ENCODE peak calls at places on chromosomes 11 and 22, in four cellular contexts. One of them, this sample, is unnamed.

GRCh38 chr11:45252134-45252856 is 33.8 kb downstream of the SYT13 start:
- DNase-seq in endothelial cell of umbilical vein: peak; percentile 14
- DNase-seq in K562: peak; percentile 70
- DNase-seq in HCT116: peak; percentile 75
- DNase-seq in this sample: no peak

GRCh38 chr11:86116386-86116726 is 47.5 kb upstream of the PICALM start:
- DNase-seq in endothelial cell of umbilical vein: no peak
- DNase-seq in K562: no peak
- DNase-seq in HCT116: no peak
- DNase-seq in this sample: no peak

GRCh38 chr11:60706931-60707330 is 7.5 kb downstream of the MS4A8 start:
- DNase-seq in K562: no peak
- DNase-seq in HCT116: no peak
- DNase-seq in endothelial cell of umbilical vein: no peak
- DNase-seq in this sample: no peak

GRCh38 chr22:37844904-37845334 is 785 bp upstream of the ANKRD54 start:
- DNase-seq in endothelial cell of umbilical vein: no peak
- DNase-seq in K562: no peak
- DNase-seq in HCT116: no peak
- DNase-seq in this sample: no peak

GRCh38 chr11:27875480-27876208 is 175.4 kb upstream of the BDNF start:
- DNase-seq in HCT116: no peak
- DNase-seq in endothelial cell of umbilical vein: no peak
- DNase-seq in K562: no peak
- DNase-seq in this sample: no peak

GRCh38 chr11:127612602-127613001 is 612.0 kb upstream of the KIRREL3 start:
- DNase-seq in K562: no peak
- DNase-seq in HCT116: no peak
- DNase-seq in endothelial cell of umbilical vein: no peak
- DNase-seq in this sample: no peak

GRCh38 chr11:46679252-46680163 is 20.9 kb downstream of the ARHGAP1 start:
- DNase-seq in endothelial cell of umbilical vein: no peak
- DNase-seq in K562: no peak
- DNase-seq in HCT116: no peak
- DNase-seq in this sample: no peak

GRCh38 chr22:44698531-44699421 is 3.2 kb upstream of the PRR5 start:
- DNase-seq in HCT116: no peak
- DNase-seq in K562: no peak
- DNase-seq in endothelial cell of umbilical vein: no peak
- DNase-seq in this sample: no peak

GRCh38 chr11:44833869-44834452 is 107.2 kb downstream of the TSPAN18 start:
- DNase-seq in endothelial cell of umbilical vein: no peak
- DNase-seq in K562: no peak
- DNase-seq in HCT116: no peak
- DNase-seq in this sample: no peak

GRCh38 chr11:114260483-114260882 is 35.7 kb upstream of the NNMT start:
- DNase-seq in HCT116: no peak
- DNase-seq in endothelial cell of umbilical vein: no peak
- DNase-seq in K562: no peak
- DNase-seq in this sample: no peak

GRCh38 chr11:91872216-91872615 is 352.4 kb upstream of the FAT3 start:
- DNase-seq in endothelial cell of umbilical vein: no peak
- DNase-seq in HCT116: no peak
- DNase-seq in K562: no peak
- DNase-seq in this sample: peak; percentile 26

GRCh38 chr11:95138448-95138847 is 48.8 kb downstream of the ENDOD1 start:
- DNase-seq in HCT116: no peak
- DNase-seq in K562: peak; percentile 55
- DNase-seq in endothelial cell of umbilical vein: peak; percentile 42
- DNase-seq in this sample: no peak

GRCh38 chr22:45010532-45010900 is 711 bp upstream of the PHF21B start:
- DNase-seq in HCT116: no peak
- DNase-seq in endothelial cell of umbilical vein: no peak
- DNase-seq in K562: no peak
- DNase-seq in this sample: no peak

GRCh38 chr11:124194696-124195418 is 11.7 kb downstream of the OR10D3 start:
- DNase-seq in HCT116: peak; percentile 57
- DNase-seq in endothelial cell of umbilical vein: peak; percentile 79
- DNase-seq in K562: peak; percentile 86
- DNase-seq in this sample: no peak

GRCh38 chr11:60887531-60887930 is 18.9 kb downstream of the PRPF19 start:
- DNase-seq in K562: peak; percentile 74
- DNase-seq in HCT116: peak; percentile 31
- DNase-seq in endothelial cell of umbilical vein: peak; percentile 56
- DNase-seq in this sample: no peak

GRCh38 chr11:120657306-120658070 is 145.9 kb downstream of the GRIK4 start:
- DNase-seq in HCT116: no peak
- DNase-seq in K562: no peak
- DNase-seq in endothelial cell of umbilical vein: no peak
- DNase-seq in this sample: no peak

GRCh38 chr22:45077826-45078334 is 68.1 kb upstream of the PHF21B start:
- DNase-seq in K562: no peak
- DNase-seq in HCT116: no peak
- DNase-seq in endothelial cell of umbilical vein: no peak
- DNase-seq in this sample: no peak

GRCh38 chr11:69444381-69445130 is 36.9 kb upstream of the LINC01488 start:
- DNase-seq in HCT116: no peak
- DNase-seq in K562: peak; percentile 97
- DNase-seq in endothelial cell of umbilical vein: no peak
- DNase-seq in this sample: no peak

GRCh38 chr22:27383896-27384295 is 417.7 kb downstream of the MN1 start:
- DNase-seq in endothelial cell of umbilical vein: no peak
- DNase-seq in HCT116: no peak
- DNase-seq in K562: no peak
- DNase-seq in this sample: no peak

GRCh38 chr22:19139974-19140373 is 4.5 kb downstream of the ESS2 start:
- DNase-seq in HCT116: no peak
- DNase-seq in K562: no peak
- DNase-seq in endothelial cell of umbilical vein: no peak
- DNase-seq in this sample: no peak
- H3K36me3 ChIP-seq in HCT116: peaks cover 37% of the 10 kb centered on the region
- H3K36me3 ChIP-seq in K562: peaks cover 75% of the 10 kb centered on the region
- H3K36me3 ChIP-seq in endothelial cell of umbilical vein: peaks cover 54% of the 10 kb centered on the region
- H3K36me3 ChIP-seq in this sample: peaks cover 52% of the 10 kb centered on the region

DNA sequence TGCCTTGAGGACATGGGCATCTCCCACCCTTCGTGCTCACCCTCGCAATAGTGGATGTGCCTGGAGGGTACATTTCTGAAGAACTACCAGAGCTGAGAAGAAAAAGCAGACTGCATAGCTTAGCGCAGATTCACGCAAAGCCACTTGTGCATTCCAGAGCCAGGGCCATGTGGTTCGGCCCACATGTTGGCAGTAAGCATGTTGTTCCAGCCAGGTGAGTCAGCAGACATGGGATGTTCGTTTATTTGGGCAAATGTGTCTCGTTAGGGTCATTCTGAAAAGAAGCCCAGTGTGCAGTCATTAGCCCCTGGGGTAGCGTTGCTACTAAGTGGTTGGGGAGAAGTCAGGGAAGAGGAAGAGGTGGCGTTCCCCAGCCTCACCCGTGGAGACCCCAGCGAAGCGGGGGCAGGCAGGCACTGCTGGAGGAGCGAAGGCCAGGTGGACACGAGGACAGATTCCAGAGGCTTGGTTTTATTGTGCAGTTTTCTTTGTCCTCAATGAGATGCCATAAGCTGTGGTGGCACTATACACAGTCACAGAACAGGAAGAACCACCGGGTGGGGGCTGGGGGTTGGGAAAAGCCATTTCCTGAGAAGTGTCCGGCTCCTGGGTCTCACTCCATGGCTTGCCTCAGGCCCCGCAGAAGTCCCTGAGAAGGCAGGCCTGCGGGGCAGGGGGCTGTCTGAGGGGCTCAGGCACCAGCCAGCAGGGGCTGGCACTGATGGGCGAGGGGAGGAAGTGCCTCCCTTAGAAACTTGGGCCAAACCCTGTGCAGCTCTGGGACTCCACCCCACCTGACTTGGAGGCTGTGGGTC is 5.0 kb downstream of the THY1 start:
- DNase-seq in K562: no peak
- DNase-seq in endothelial cell of umbilical vein: no peak
- DNase-seq in HCT116: no peak
- DNase-seq in this sample: no peak
- H3K9ac ChIP-seq in K562: no peak overlapping the region
- H3K9ac ChIP-seq in endothelial cell of umbilical vein: no peak overlapping the region
- H3K9ac ChIP-seq in HCT116: no peak overlapping the region
- H3K9ac ChIP-seq in this sample: no peak overlapping the region

GRCh38 chr11:72222106-72222891 is 2.3 kb upstream of the INPPL1 start:
- DNase-seq in K562: peak; percentile 56
- DNase-seq in endothelial cell of umbilical vein: no peak
- DNase-seq in HCT116: no peak
- DNase-seq in this sample: no peak

GRCh38 chr11:72224587-72225410 is at the start of gene INPPL1:
- DNase-seq in K562: peak; percentile 62
- DNase-seq in endothelial cell of umbilical vein: no peak
- DNase-seq in HCT116: no peak
- DNase-seq in this sample: no peak

GRCh38 chr11:72221386-72221785 is 3.2 kb upstream of the INPPL1 start:
- DNase-seq in K562: no peak
- DNase-seq in HCT116: no peak
- DNase-seq in endothelial cell of umbilical vein: no peak
- DNase-seq in this sample: no peak

GRCh38 chr11:72223615-72224586 is 666 bp upstream of the INPPL1 start:
- DNase-seq in endothelial cell of umbilical vein: peak; percentile 74
- DNase-seq in HCT116: peak; percentile 8
- DNase-seq in K562: peak; percentile 83
- DNase-seq in this sample: no peak

DNA sequence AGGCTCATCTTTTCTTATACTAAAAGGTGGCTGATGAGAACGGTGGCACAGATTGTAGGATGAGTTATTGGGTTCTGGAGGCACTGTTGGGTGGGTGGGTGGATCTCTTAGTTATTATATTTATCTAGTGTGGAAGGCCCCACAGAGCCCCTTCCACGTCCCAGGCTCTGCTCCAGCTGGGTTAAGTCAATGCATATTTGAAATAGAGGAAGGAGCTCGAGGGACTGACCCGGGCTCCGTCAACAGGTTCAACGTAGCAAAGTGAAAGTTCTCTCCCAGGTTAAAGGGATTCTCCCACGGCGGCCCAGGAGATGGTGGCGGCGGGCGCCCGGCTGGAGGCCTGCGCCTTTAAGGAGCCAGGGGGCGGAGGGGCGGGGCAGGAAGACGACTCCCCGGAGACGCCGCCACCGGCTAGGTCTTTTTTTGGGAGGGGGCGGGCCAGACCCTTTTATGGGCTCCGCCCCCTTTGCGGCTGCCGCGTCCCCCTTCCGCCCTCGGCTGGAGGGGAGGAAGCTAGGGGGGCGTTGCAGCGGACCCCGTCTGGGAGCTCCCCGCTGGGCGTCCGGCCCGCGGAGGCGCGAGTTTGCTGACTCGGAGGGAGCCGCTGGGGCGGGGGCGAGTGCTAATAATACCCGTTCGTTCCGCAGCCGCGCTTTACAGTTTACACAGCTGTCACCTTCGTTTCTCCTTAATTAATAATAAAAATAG is 1.5 kb upstream of the INPPL1 start:
- DNase-seq in HCT116: peak; percentile 76
- DNase-seq in endothelial cell of umbilical vein: peak; percentile 93
- DNase-seq in K562: peak; percentile 97
- DNase-seq in this sample: peak; percentile 14
- TF ChIP-seq POLR2AphosphoS5 in HCT116: no peak
- TF ChIP-seq POLR2AphosphoS5 in endothelial cell of umbilical vein: peak; percentile 43
- TF ChIP-seq POLR2AphosphoS5 in K562: peak; percentile 38
- TF ChIP-seq POLR2AphosphoS5 in this sample: peak; percentile 68

DNA sequence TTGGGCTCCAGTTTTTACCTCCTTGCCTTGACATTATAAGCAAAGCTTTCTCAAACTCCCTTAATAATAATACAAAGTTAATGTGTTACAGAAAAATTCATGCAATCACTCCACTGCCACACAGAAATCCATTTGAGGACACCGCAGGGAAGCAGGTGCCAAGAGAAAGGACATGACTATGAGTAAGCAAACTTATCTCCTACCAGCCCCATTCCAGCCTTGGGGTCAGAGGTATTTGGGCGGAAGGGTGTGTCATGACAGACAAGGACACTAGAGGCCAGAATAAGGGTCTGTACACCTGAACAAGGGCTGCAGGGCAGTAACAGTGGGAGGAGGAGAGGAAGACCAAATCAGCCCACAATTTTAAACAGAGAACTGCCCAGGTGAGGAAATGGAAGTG is 5.9 kb downstream of the GNG3 start:
- DNase-seq in endothelial cell of umbilical vein: no peak
- DNase-seq in HCT116: no peak
- DNase-seq in K562: peak; percentile 67
- DNase-seq in this sample: no peak
- H3K36me3 ChIP-seq in endothelial cell of umbilical vein: peaks cover 31% of the 10 kb centered on the region
- H3K36me3 ChIP-seq in HCT116: peaks cover 77% of the 10 kb centered on the region
- H3K36me3 ChIP-seq in K562: peaks cover 95% of the 10 kb centered on the region
- H3K36me3 ChIP-seq in this sample: peaks cover 86% of the 10 kb centered on the region

DNA sequence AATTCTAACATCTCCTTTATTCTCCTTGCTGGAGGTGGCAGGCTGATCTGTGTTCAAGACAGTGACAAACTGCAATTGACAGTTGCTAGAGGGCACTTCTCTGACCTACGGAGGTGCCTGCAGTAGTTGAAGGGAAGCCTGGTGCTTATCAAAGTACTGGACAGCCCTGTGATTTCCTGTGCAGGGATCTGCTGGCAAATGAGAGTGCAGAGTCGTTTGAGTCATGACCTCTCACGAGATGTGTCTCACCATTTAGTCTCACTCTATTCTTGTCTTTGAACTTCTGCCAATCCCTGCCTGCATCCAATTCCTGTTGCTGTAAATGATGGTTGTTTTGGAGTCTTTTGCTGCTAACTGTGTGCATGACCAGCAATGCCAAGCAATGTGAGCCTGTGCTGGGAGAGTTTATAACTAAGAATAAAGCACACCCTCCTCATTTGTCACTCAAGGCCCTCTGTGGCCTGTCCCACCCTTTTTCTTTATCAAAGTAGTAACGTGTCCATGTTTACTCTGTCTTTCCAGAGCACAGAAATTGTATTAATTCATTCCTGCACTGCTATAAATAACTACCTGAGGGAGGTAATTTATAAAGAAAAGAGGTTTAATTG is 34.6 kb downstream of the MRGPRX2 start:
- DNase-seq in endothelial cell of umbilical vein: peak; percentile 67
- DNase-seq in K562: no peak
- DNase-seq in HCT116: no peak
- DNase-seq in this sample: no peak
- H3K9ac ChIP-seq in endothelial cell of umbilical vein: no peak overlapping the region
- H3K9ac ChIP-seq in K562: no peak overlapping the region
- H3K9ac ChIP-seq in HCT116: no peak overlapping the region
- H3K9ac ChIP-seq in this sample: no peak overlapping the region

This sample was measured in SK-N-MC.